ENCODE peak calls at places on chromosomes 4 and X, in eight cellular contexts. V, W, M, F, S, P, Y and D are unnamed samples.

GRCh38 chr4:181418491-181418890 is 824.7 kb upstream of the TENM3 start:
- DNase-seq in V (no peak), W (no peak), M (no peak), F (no peak), S (no peak), P (peak; percentile 32), Y (no peak), D (no peak)

GRCh38 chr4:124066579-124066978 is 646.0 kb downstream of the ANKRD50 start:
- DNase-seq in V (no peak), W (no peak), M (no peak), F (no peak), S (no peak), P (no peak), Y (no peak), D (no peak)

GRCh38 chrX:134671207-134671750 is 13.0 kb upstream of the PLAC1 start:
- DNase-seq in V (no peak), W (no peak), M (no peak), F (peak; percentile 70), S (no peak), P (no peak), Y (no peak), D (no peak)

GRCh38 chr4:102259081-102259480 is 86.2 kb downstream of the SLC39A8 start:
- DNase-seq in V (no peak), W (no peak), M (no peak), F (no peak), S (no peak), P (no peak), Y (no peak), D (no peak)

GRCh38 chr4:85587952-85588351 is 113.0 kb downstream of the ARHGAP24 start:
- DNase-seq in V (peak; percentile 22), W (no peak), M (no peak), F (no peak), S (no peak), P (no peak), Y (no peak), D (no peak)

GRCh38 chrX:101550825-101551767 is 749 bp downstream of the ARMCX1 start:
- DNase-seq in V (peak; percentile 5), W (peak; percentile 46), M (peak; percentile 37), F (peak; percentile 38), S (peak; percentile 79), P (peak; percentile 47), Y (peak; percentile 15), D (no peak)

GRCh38 chrX:13733506-13733905 is 914 bp downstream of the TRAPPC2 start:
- DNase-seq in V (no peak), W (no peak), M (peak; percentile 11), F (no peak), S (no peak), P (no peak), Y (no peak), D (no peak)

GRCh38 chr4:81599646-81600231 is 128.0 kb upstream of the RASGEF1B start:
- DNase-seq in V (no peak), W (no peak), M (peak; percentile 40), F (no peak), S (no peak), P (no peak), Y (no peak), D (no peak)

GRCh38 chrX:13697976-13698375 is 9.0 kb downstream of the RAB9A start:
- DNase-seq in V (no peak), W (no peak), M (no peak), F (no peak), S (no peak), P (no peak), Y (no peak), D (no peak)

GRCh38 chrX:80282535-80282934 is 137.7 kb upstream of the TENT5D start:
- DNase-seq in V (peak; percentile 4), W (no peak), M (no peak), F (no peak), S (no peak), P (no peak), Y (no peak), D (no peak)

GRCh38 chrX:16185725-16186136 is 18.4 kb downstream of the MAGEB17 start:
- DNase-seq in V (peak; percentile 38), W (no peak), M (peak; percentile 58), F (peak; percentile 79), S (no peak), P (no peak), Y (peak; percentile 67), D (peak; percentile 50)

GRCh38 chr4:39714171-39714570 is 16.2 kb downstream of the UBE2K start:
- DNase-seq in V (no peak), W (no peak), M (no peak), F (peak; percentile 20), S (no peak), P (no peak), Y (no peak), D (no peak)

DNA sequence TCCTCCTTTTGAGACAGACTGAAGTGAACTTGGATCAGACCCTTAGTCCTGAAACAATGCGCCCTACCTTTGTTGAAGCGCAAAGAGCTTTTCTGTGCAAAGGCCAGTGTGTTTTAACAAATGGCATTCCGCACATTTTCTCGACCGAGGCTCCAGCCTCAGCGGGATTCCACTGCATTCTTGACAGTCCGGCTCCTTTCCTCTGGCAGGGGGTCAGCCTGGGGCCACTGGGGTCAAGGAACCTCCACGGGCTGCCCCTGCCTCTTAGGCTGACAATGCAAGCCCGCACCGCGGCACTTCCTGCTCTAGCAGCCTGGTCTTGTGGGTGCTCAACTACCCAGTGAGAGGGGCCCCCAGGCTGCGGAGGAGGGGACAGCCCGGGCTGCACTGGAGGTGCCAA is 47.2 kb upstream of the TFDP3 start:
- DNase-seq in V (no peak), W (no peak), M (no peak), F (no peak), S (no peak), P (peak; percentile 76), Y (no peak), D (peak; percentile 30)
- H3K4me3 ChIP-seq in V (no peak overlapping the region), W (no peak overlapping the region), M (no peak overlapping the region), F (no peak overlapping the region), S (peak overlapping the region; percentile 9), P (no peak overlapping the region), Y (no peak overlapping the region), D (no peak overlapping the region)

GRCh38 chr4:163113921-163114703 is 52.6 kb downstream of the NAF1 start:
- DNase-seq in V (no peak), W (no peak), M (no peak), F (peak; percentile 22), S (no peak), P (no peak), Y (no peak), D (no peak)

GRCh38 chr4:163109967-163110366 is 56.7 kb downstream of the NAF1 start:
- DNase-seq in V (no peak), W (no peak), M (no peak), F (peak; percentile 4), S (no peak), P (no peak), Y (no peak), D (no peak)

GRCh38 chr4:163110442-163110841 is 56.2 kb downstream of the NAF1 start:
- DNase-seq in V (no peak), W (no peak), M (no peak), F (no peak), S (no peak), P (no peak), Y (no peak), D (no peak)

GRCh38 chr4:163108614-163109013 is 58.1 kb downstream of the NAF1 start:
- DNase-seq in V (no peak), W (no peak), M (no peak), F (no peak), S (no peak), P (no peak), Y (no peak), D (no peak)

GRCh38 chr4:163111588-163111987 is 55.1 kb downstream of the NAF1 start:
- DNase-seq in V (peak; percentile 11), W (no peak), M (peak; percentile 11), F (peak; percentile 27), S (no peak), P (peak; percentile 35), Y (peak; percentile 10), D (peak; percentile 4)
- TF ChIP-seq CTCF in V (peak; percentile 41), W (no peak), M (peak; percentile 26), F (peak; percentile 31), S (peak; percentile 11), P (peak; percentile 44), Y (peak; percentile 52), D (peak; percentile 59)

DNA sequence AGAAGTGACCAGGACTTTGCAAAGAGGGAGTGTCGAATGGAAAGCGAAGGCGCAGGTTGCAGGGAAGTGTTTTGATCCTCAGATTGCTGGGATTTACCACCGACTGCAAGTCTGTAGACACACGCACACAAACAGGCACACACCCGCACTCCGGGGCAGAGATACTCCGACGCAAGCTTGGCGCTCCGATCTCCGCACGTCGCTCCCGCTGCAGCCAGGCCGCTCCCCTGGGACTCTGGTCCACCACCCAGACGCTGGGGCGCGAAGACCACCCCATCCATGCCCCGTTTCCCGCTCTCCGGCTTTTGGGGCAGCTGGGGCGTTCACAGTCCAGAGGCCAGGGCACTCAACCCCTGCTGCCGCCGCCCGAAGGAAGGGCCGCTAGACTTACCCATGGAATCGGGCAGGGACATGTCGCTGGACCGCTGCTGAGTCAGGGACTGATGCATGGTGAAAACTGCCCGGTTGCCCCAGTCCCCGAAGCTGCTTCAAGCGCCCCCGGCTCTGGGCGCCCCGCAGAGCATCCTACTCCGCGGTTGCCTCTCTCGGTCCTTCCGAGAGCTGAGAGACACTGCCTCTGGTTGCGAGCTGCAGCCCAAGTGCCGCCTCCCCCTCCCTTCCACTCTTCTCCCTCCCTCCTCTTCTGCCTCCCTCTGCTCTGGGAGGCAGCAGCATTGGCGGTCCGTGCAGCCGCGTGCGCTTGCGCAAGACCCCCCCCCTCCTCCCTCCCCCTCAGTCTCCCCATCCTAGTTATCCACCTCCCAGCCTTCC is at the start of gene TMEM255A:
- DNase-seq in V (no peak), W (peak; percentile 15), M (peak; percentile 6), F (no peak), S (peak; percentile 68), P (peak; percentile 17), Y (no peak), D (no peak)
- H3K4me3 ChIP-seq in V (no peak within 1 kb of the TSS), W (peak within 1 kb of the TSS; percentile 10), M (peak within 1 kb of the TSS; percentile 14), F (peak within 1 kb of the TSS; percentile 8), S (peak within 1 kb of the TSS; percentile 46), P (peak within 1 kb of the TSS; percentile 40), Y (peak within 1 kb of the TSS; percentile 42), D (peak within 1 kb of the TSS; percentile 51)

GRCh38 chr4:150080875-150081274 is 2.6 kb downstream of the DCLK2 start:
- DNase-seq in V (no peak), W (no peak), M (no peak), F (no peak), S (no peak), P (no peak), Y (no peak), D (no peak)

GRCh38 chr4:150078041-150078995 is at the start of gene DCLK2:
- DNase-seq in V (peak; percentile 15), W (peak; percentile 88), M (peak; percentile 84), F (peak; percentile 74), S (peak; percentile 94), P (peak; percentile 78), Y (peak; percentile 79), D (peak; percentile 30)

GRCh38 chr4:150080335-150080734 is 2.1 kb downstream of the DCLK2 start:
- DNase-seq in V (no peak), W (no peak), M (peak; percentile 35), F (peak; percentile 33), S (no peak), P (no peak), Y (peak; percentile 4), D (no peak)

GRCh38 chr4:150082241-150082640 is 4.0 kb downstream of the DCLK2 start:
- DNase-seq in V (no peak), W (no peak), M (no peak), F (no peak), S (no peak), P (peak; percentile 37), Y (no peak), D (no peak)

GRCh38 chr4:150078996-150079581 is 844 bp downstream of the DCLK2 start:
- DNase-seq in V (no peak), W (peak; percentile 43), M (peak; percentile 46), F (peak; percentile 38), S (peak; percentile 77), P (peak; percentile 49), Y (peak; percentile 13), D (no peak)
- TF ChIP-seq CTCF in V (no peak), W (no peak), M (no peak), F (peak; percentile 0), S (no peak), P (no peak), Y (peak; percentile 11), D (peak; percentile 26)

GRCh38 chr4:186264660-186265059 is 1.3 kb upstream of the F11 start:
- DNase-seq in V (no peak), W (no peak), M (no peak), F (no peak), S (no peak), P (no peak), Y (no peak), D (no peak)
- H3K4me3 ChIP-seq in V (no peak overlapping the region), W (no peak overlapping the region), M (no peak overlapping the region), F (no peak overlapping the region), S (no peak overlapping the region), P (no peak overlapping the region), Y (no peak overlapping the region), D (no peak overlapping the region)